ENCODE peak calls at places on chromosomes 16 and 17, in eight cellular contexts. F, Z, R, O, M, E, G and D are unnamed samples.

GRCh38 chr17:29388937-29389336 is 1.2 kb upstream of the TAOK1 start:
- DNase-seq in F (no peak), Z (no peak), R (no peak), O (no peak), M (no peak), E (no peak), G (no peak), D (no peak)

GRCh38 chr16:10741844-10742243 is 1.8 kb upstream of the NUBP1 start:
- DNase-seq in F (no peak), Z (no peak), R (no peak), O (no peak), M (no peak), E (no peak), G (no peak), D (no peak)

GRCh38 chr17:29084476-29085148 is 41.7 kb downstream of the PIPOX start:
- DNase-seq in F (no peak), Z (no peak), R (peak; percentile 60), O (no peak), M (no peak), E (no peak), G (no peak), D (no peak)

GRCh38 chr16:47460301-47460754 is 535 bp downstream of the ITFG1 start:
- DNase-seq in F (no peak), Z (no peak), R (peak; percentile 62), O (no peak), M (no peak), E (no peak), G (no peak), D (no peak)

GRCh38 chr17:77579717-77580116 is 378.8 kb upstream of the TNRC6C start:
- DNase-seq in F (no peak), Z (no peak), R (no peak), O (no peak), M (no peak), E (no peak), G (peak; percentile 33), D (no peak)

GRCh38 chr17:81110488-81111040 is 54.7 kb upstream of the PVALEF start:
- DNase-seq in F (no peak), Z (no peak), R (no peak), O (no peak), M (no peak), E (no peak), G (no peak), D (no peak)

GRCh38 chr17:58680038-58680369 is 11.8 kb downstream of the TEX14 start:
- DNase-seq in F (no peak), Z (no peak), R (no peak), O (peak; percentile 3), M (no peak), E (no peak), G (no peak), D (no peak)

GRCh38 chr17:10197362-10197720 is 1.1 kb downstream of the GAS7 start:
- DNase-seq in F (no peak), Z (no peak), R (no peak), O (no peak), M (no peak), E (no peak), G (peak; percentile 55), D (no peak)

GRCh38 chr16:29804020-29804419 is 2.3 kb upstream of the MAZ start:
- DNase-seq in F (no peak), Z (no peak), R (peak; percentile 22), O (peak; percentile 42), M (no peak), E (no peak), G (no peak), D (no peak)

GRCh38 chr16:84341533-84342295 is 26.6 kb upstream of the ATP2C2 start:
- DNase-seq in F (no peak), Z (no peak), R (peak; percentile 73), O (no peak), M (no peak), E (no peak), G (peak; percentile 33), D (no peak)

GRCh38 chr17:76446449-76447231 is 6.3 kb downstream of the UBE2O start:
- DNase-seq in F (no peak), Z (no peak), R (peak; percentile 90), O (no peak), M (no peak), E (no peak), G (no peak), D (no peak)

GRCh38 chr17:35932576-35932975 is 2.0 kb upstream of the RDM1 start:
- DNase-seq in F (no peak), Z (no peak), R (peak; percentile 82), O (no peak), M (no peak), E (no peak), G (no peak), D (no peak)

GRCh38 chr17:50464121-50464520 is 4.6 kb downstream of the CHAD start:
- DNase-seq in F (no peak), Z (no peak), R (peak; percentile 72), O (no peak), M (no peak), E (no peak), G (no peak), D (no peak)

DNA sequence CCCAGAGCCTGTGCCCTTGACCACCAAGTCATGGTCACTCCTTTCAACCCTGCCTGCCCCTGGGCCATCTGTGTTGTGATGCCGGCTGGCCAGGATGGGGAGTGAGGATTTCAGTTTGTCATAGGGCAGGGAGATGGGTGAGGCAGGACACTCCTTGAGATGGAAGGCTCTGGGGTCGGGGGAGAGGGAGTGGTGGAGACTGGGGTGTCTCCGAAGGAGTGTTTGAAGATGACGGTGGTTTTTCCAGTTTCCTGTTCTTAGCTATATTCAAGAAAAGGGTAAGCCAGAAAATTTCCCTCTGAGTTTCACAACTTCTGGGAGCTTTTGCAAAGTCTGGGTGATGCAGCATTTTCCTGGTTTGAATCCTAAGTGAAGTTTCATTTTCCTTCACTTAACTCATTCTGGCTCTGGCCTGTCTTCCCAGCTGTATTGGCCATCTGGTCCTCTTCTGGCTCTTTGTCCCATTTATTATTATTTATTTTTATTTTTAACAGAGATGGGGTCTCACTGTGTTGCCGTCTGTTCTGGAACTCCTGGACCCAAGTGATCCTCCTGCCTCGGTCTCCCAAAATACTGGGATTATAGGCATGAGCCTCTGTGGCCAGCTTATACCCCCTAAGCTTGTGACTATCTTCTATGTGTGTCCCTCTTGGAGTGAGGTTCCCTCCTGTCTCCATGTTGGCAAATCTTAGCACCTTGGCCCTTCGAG is 27.7 kb downstream of the ABCC1 start:
- DNase-seq in F (no peak), Z (no peak), R (no peak), O (no peak), M (no peak), E (no peak), G (no peak), D (no peak)
- H3K9me3 ChIP-seq in F (no peaks in the 10 kb centered on the region), Z (no peaks in the 10 kb centered on the region), R (no peaks in the 10 kb centered on the region), O (peaks cover 3% of the 10 kb centered on the region), M (no peaks in the 10 kb centered on the region), E (peaks cover 21% of the 10 kb centered on the region), G (peaks cover 3% of the 10 kb centered on the region), D (no peaks in the 10 kb centered on the region)

GRCh38 chr17:82948081-82948511 is 108.3 kb upstream of the ZNF750 start:
- DNase-seq in F (no peak), Z (no peak), R (no peak), O (peak; percentile 73), M (no peak), E (no peak), G (peak; percentile 58), D (no peak)

GRCh38 chr17:82947051-82947991 is 107.5 kb upstream of the ZNF750 start:
- DNase-seq in F (no peak), Z (no peak), R (no peak), O (peak; percentile 30), M (no peak), E (no peak), G (peak; percentile 36), D (no peak)

GRCh38 chr17:82949984-82950383 is 110.2 kb upstream of the ZNF750 start:
- DNase-seq in F (no peak), Z (no peak), R (no peak), O (peak; percentile 36), M (no peak), E (no peak), G (peak; percentile 29), D (no peak)

GRCh38 chr17:82949361-82949760 is 109.5 kb upstream of the ZNF750 start:
- DNase-seq in F (no peak), Z (no peak), R (no peak), O (peak; percentile 35), M (no peak), E (no peak), G (peak; percentile 26), D (no peak)

GRCh38 chr17:82948957-82949356 is 109.1 kb upstream of the ZNF750 start:
- DNase-seq in F (no peak), Z (no peak), R (no peak), O (peak; percentile 20), M (no peak), E (no peak), G (no peak), D (no peak)
- H3K9me3 ChIP-seq in F (peaks cover 3% of the 10 kb centered on the region), Z (no peaks in the 10 kb centered on the region), R (peaks cover 10% of the 10 kb centered on the region), O (peaks cover 25% of the 10 kb centered on the region), M (peaks cover 8% of the 10 kb centered on the region), E (peaks cover 23% of the 10 kb centered on the region), G (peaks cover 19% of the 10 kb centered on the region), D (peaks cover 35% of the 10 kb centered on the region)

DNA sequence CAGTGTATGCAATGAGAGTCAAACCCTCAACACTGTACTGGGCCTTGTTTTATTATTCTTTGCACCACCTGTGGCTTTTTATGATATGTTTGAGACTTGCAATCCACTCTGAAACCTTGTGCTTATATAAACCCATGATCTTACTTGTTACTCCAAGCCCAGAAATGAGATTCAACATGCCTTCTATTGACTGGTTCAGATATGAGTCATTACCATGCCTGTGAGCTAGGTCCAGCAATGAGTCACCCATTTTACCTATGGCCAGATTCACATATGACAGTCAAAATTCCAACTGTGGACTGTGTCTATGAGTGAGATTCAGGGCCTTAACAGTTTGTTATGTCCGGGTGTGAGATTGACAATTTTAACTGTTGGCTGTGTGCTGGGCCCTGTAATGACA is 1846.1 kb downstream of the TP53TG3F start:
- DNase-seq in F (no peak), Z (no peak), R (no peak), O (no peak), M (no peak), E (no peak), G (no peak), D (no peak)
- H3K9me3 ChIP-seq in F (no peaks in the 10 kb centered on the region), Z (no peaks in the 10 kb centered on the region), R (peaks cover 3% of the 10 kb centered on the region), O (peaks cover 7% of the 10 kb centered on the region), M (peaks cover 5% of the 10 kb centered on the region), E (peaks cover 7% of the 10 kb centered on the region), G (no peaks in the 10 kb centered on the region), D (no peaks in the 10 kb centered on the region)

GRCh38 chr17:69733171-69734014 is 318.9 kb downstream of the MAP2K6 start:
- DNase-seq in F (no peak), Z (peak; percentile 67), R (peak; percentile 27), O (no peak), M (no peak), E (no peak), G (no peak), D (no peak)
- H3K9me3 ChIP-seq in F (no peaks in the 10 kb centered on the region), Z (no peaks in the 10 kb centered on the region), R (no peaks in the 10 kb centered on the region), O (no peaks in the 10 kb centered on the region), M (no peaks in the 10 kb centered on the region), E (no peaks in the 10 kb centered on the region), G (no peaks in the 10 kb centered on the region), D (no peaks in the 10 kb centered on the region)

GRCh38 chr16:35409503-35409902 is 1950.1 kb downstream of the TP53TG3F start:
- DNase-seq in F (no peak), Z (no peak), R (no peak), O (no peak), M (no peak), E (no peak), G (no peak), D (no peak)
- H3K9me3 ChIP-seq in F (no peaks in the 10 kb centered on the region), Z (no peaks in the 10 kb centered on the region), R (peaks cover 3% of the 10 kb centered on the region), O (no peaks in the 10 kb centered on the region), M (no peaks in the 10 kb centered on the region), E (peaks cover 6% of the 10 kb centered on the region), G (no peaks in the 10 kb centered on the region), D (peaks cover 3% of the 10 kb centered on the region)